ENCODE peak calls at places on chromosomes 6 and 20, in five cellular contexts. V is lower leg skin, J is left ventricle myocardium inferior, Y is IMR-90, O is body of pancreas. Q is an unnamed sample.

GRCh38 chr6:27394073-27394472 is 5.5 kb downstream of the ZNF391 start:
- DNase-seq in Y (no peak), V (no peak), O (no peak), J (no peak), Q (no peak)

GRCh38 chr6:97195117-97195516 is 87.9 kb downstream of the MMS22L start:
- DNase-seq in V (no peak), Y (peak; percentile 24), O (no peak), J (no peak), Q (peak; percentile 54)

GRCh38 chr6:131173680-131174079 is 38.4 kb downstream of the AKAP7 start:
- DNase-seq in V (no peak), Y (peak; percentile 41), J (no peak), O (no peak), Q (no peak)

GRCh38 chr20:1664911-1665310 is 7.3 kb upstream of the SIRPG start:
- DNase-seq in V (no peak), J (no peak), O (no peak), Y (no peak), Q (no peak)

GRCh38 chr20:46243707-46244628 is 64.3 kb downstream of the CDH22 start:
- DNase-seq in Y (peak; percentile 4), V (no peak), J (no peak), O (no peak), Q (no peak)

GRCh38 chr20:15528386-15529111 is 1044.7 kb downstream of the KIF16B start:
- DNase-seq in V (no peak), Y (no peak), J (no peak), O (no peak), Q (no peak)

GRCh38 chr20:47018381-47018780 is 123.7 kb downstream of the EYA2 start:
- DNase-seq in J (no peak), Y (no peak), V (no peak), O (no peak), Q (no peak)

GRCh38 chr6:52839124-52840055 is 1.2 kb downstream of the GSTA5 start:
- DNase-seq in Y (peak; percentile 62), O (peak; percentile 68), J (no peak), V (no peak), Q (no peak)

GRCh38 chr6:143348531-143348930 is 102.0 kb downstream of the ADAT2 start:
- DNase-seq in V (no peak), O (no peak), J (no peak), Y (peak; percentile 28), Q (no peak)

GRCh38 chr6:52024451-52025068 is 62.9 kb downstream of the PKHD1 start:
- DNase-seq in J (no peak), V (no peak), Y (no peak), O (no peak), Q (no peak)

GRCh38 chr6:41578714-41579610 is 32.8 kb downstream of the FOXP4 start:
- DNase-seq in V (no peak), J (no peak), Y (peak; percentile 33), O (no peak), Q (no peak)

GRCh38 chr6:73200735-73201134 is 24.6 kb downstream of the KHDC1L start:
- DNase-seq in V (no peak), J (no peak), Y (peak; percentile 6), O (no peak), Q (no peak)

GRCh38 chr20:60970601-60971000 is 281.5 kb upstream of the CDH4 start:
- DNase-seq in J (no peak), O (no peak), Y (no peak), V (no peak), Q (no peak)

GRCh38 chr6:36720251-36721141 is 22.9 kb downstream of the RAB44 start:
- DNase-seq in V (no peak), O (peak; percentile 0), Y (no peak), J (no peak), Q (no peak)

GRCh38 chr6:161376367-161376766 is 102.5 kb upstream of the AGPAT4 start:
- DNase-seq in J (no peak), V (peak; percentile 54), Y (no peak), O (no peak), Q (no peak)

GRCh38 chr6:161377116-161377515 is 103.3 kb upstream of the AGPAT4 start:
- DNase-seq in O (no peak), V (no peak), J (no peak), Y (no peak), Q (no peak)

GRCh38 chr6:161372422-161372793 is 98.5 kb upstream of the AGPAT4 start:
- DNase-seq in V (peak; percentile 32), O (no peak), J (no peak), Y (no peak), Q (no peak)

GRCh38 chr6:161373905-161374451 is 100.1 kb upstream of the AGPAT4 start:
- DNase-seq in Y (peak; percentile 50), J (peak; percentile 67), O (peak; percentile 66), V (peak; percentile 94), Q (peak; percentile 17)

DNA sequence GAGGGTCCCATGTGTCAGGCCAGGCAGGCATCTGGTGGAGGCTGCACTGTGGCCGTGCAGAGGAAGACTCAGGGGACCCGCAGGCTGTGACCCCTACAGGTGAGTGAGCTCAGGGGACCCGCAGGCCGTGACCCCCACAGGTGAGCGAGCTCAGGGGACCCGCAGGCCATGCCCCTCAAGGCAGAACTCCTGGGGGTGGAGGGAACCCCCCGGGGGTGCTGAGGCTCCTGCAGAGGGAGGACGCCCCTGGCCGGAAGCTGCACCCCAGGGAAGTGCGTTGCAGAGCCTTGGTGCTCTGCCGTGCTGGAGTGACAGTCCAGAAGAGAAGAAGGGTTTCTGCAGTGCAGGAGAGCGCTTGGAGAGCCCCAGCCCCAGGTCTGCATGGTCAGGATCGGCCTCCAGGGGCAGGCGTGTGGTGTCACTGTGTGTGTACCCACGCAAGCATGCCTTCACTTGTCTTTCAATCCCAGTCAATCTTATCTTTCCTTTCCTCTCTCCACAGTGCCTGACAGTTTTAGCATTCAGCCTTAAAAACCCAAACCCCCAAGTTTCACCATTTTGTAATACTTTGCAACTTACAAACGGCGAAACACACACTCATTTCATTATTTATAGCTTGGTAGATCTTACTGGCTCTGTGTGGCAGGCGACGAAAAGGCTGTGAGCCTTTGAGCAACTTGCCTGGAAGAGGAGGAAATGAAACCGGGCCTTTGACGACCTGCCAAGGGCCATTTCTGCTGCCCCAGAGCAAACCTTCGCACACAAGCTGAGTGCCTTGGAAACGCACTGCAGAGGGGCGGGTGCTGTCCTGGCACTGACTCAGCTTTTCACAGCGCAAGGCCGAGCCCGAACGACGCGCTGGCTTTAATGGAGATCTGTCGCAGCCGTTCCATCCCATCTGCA is 101.4 kb upstream of the AGPAT4 start:
- DNase-seq in J (peak; percentile 62), V (peak; percentile 89), O (peak; percentile 75), Y (no peak), Q (peak; percentile 77)
- TF ChIP-seq CTCF in J (no peak), V (no peak), O (no peak), Y (peak; percentile 7), Q (peak; percentile 38)

GRCh38 chr6:32607988-32608298 is 18.3 kb upstream of the HLA-DRB1 start:
- DNase-seq in J (no peak), Y (no peak), V (no peak), O (no peak), Q (no peak)

GRCh38 chr6:32607263-32607987 is 17.8 kb upstream of the HLA-DRB1 start:
- DNase-seq in O (no peak), V (no peak), J (no peak), Y (no peak), Q (no peak)

GRCh38 chr6:32602403-32602802 is 12.8 kb upstream of the HLA-DRB1 start:
- DNase-seq in V (no peak), Y (no peak), J (no peak), O (no peak), Q (no peak)

GRCh38 chr6:32604434-32604877 is 14.8 kb upstream of the HLA-DRB1 start:
- DNase-seq in Y (no peak), V (no peak), J (no peak), O (no peak), Q (no peak)

GRCh38 chr6:32603888-32604287 is 14.2 kb upstream of the HLA-DRB1 start:
- DNase-seq in V (no peak), O (no peak), J (no peak), Y (no peak), Q (no peak)
- H3K4me3 ChIP-seq in V (no peak overlapping the region), O (no peak overlapping the region), J (no peak overlapping the region), Y (no peak overlapping the region), Q (no peak overlapping the region)

GRCh38 chr6:20839624-20840023 is 305.4 kb downstream of the CDKAL1 start:
- DNase-seq in O (no peak), J (no peak), V (no peak), Y (no peak), Q (no peak)
- TF ChIP-seq CTCF in O (no peak), J (no peak), V (no peak), Y (no peak), Q (no peak)

DNA sequence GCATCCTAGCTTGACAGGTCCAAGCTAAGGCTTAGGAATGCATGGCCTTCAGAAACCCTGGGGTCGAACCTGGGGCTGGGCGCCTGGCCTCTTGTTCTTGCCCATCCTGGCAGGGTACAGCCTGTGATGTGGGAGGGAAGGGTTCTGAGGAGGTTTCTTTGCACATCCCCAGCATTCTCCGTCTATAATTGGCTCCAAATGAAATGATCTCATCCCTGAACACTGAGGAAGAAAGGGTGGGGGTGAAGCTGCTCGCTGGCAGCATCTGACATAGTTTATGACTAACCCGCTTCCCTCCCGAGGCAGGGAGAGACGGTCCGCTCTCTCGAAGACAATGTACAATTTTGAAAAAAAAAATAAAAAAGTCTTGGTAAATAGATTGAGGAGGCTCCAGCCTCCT is 67.1 kb upstream of the ZNFX1 start:
- DNase-seq in J (peak; percentile 48), O (peak; percentile 44), V (peak; percentile 91), Y (peak; percentile 92), Q (no peak)
- H3K4me3 ChIP-seq in J (no peak overlapping the region), O (no peak overlapping the region), V (no peak overlapping the region), Y (no peak overlapping the region), Q (no peak overlapping the region)

DNA sequence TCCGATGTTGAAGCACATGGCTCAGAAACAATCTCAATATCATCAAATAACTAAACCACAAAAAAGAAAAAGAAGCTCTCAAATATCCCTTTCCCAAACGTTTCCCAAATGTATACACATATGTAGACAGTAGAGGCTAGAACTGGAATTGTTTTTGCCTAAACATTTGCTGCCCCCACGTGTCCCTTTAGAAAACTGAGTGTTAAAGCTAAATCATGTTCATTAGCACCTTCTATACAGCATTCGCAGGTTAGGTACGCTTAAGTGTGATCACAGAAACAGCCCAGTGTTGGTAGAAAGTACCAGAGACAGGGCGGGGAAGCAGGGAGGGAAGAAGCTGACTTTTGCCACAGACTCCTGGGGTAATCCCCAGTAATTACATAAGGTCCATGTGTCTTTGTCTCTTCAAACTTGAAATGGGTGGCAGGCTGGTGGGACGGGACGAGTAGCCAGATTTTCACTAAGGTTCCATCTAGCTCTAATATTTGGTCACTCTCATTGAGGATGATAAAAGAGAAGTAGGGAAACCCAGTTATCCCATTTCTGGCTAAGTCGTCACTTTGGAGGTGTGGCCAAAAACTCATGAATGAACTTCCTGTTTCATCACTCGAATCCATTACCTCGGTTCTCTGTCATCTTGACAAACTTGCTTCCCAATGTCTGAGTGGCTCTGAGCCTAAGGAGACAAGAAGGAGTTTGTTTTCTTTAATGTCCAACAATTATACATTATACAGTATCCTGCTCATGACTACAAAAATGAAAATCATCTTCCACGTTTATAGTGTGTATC is 15.0 kb upstream of the TFAP2A start:
- DNase-seq in J (no peak), V (no peak), Y (peak; percentile 52), O (peak; percentile 49), Q (no peak)
- TF ChIP-seq CTCF in J (peak; percentile 55), V (no peak), Y (peak; percentile 58), O (peak; percentile 35), Q (peak; percentile 77)

Q was measured in LNCaP clone FGC.